ENCODE peak calls at places on chromosomes 4 and X, in five cellular contexts. W is aorta, A is stomach, K is sigmoid colon, L is mesendoderm. O is an unnamed sample.

GRCh38 chr4:132859929-132860328 is 289.2 kb upstream of the PCDH10 start:
- DNase-seq in W (no peak), A (no peak), K (no peak), L (no peak), O (no peak)

GRCh38 chrX:112642349-112642748 is 37.4 kb downstream of the LHFPL1 start:
- DNase-seq in W (no peak), A (peak; percentile 31), K (no peak), L (peak; percentile 72), O (no peak)

GRCh38 chr4:145535202-145535601 is 53.5 kb downstream of the SMAD1 start:
- DNase-seq in W (no peak), A (no peak), K (no peak), L (no peak), O (no peak)

GRCh38 chrX:40166582-40166981 is 68.8 kb upstream of the BCOR start:
- DNase-seq in W (no peak), A (no peak), K (no peak), L (peak; percentile 5), O (no peak)

GRCh38 chrX:9337056-9337455 is 127.8 kb upstream of the TBL1X start:
- DNase-seq in W (no peak), A (no peak), K (peak; percentile 74), L (no peak), O (no peak)

GRCh38 chrX:108426262-108426661 is 12.0 kb downstream of the COL4A6 start:
- DNase-seq in W (no peak), A (no peak), K (no peak), L (peak; percentile 79), O (no peak)

GRCh38 chr4:169341490-169341889 is 70.7 kb upstream of the SH3RF1 start:
- DNase-seq in W (no peak), A (no peak), K (no peak), L (no peak), O (no peak)

GRCh38 chrX:149312936-149313432 is 192.1 kb downstream of the IDS start:
- DNase-seq in W (no peak), A (no peak), K (no peak), L (no peak), O (no peak)

GRCh38 chrX:150227321-150227860 is 135.7 kb upstream of the MAMLD1 start:
- DNase-seq in W (no peak), A (no peak), K (no peak), L (no peak), O (no peak)

GRCh38 chr4:15754323-15754722 is 23.8 kb upstream of the CD38 start:
- DNase-seq in W (no peak), A (no peak), K (no peak), L (no peak), O (no peak)

GRCh38 chr4:108301583-108302256 is 133.0 kb upstream of the LEF1 start:
- DNase-seq in W (no peak), A (no peak), K (no peak), L (peak; percentile 42), O (no peak)

GRCh38 chrX:67613366-67613765 is 69.5 kb downstream of the AR start:
- DNase-seq in W (no peak), A (no peak), K (no peak), L (no peak), O (no peak)

GRCh38 chr4:121190389-121190788 is 26.3 kb upstream of the TNIP3 start:
- DNase-seq in W (no peak), A (no peak), K (no peak), L (no peak), O (no peak)

GRCh38 chrX:13119386-13119785 is 75.0 kb upstream of the FAM9C start:
- DNase-seq in W (no peak), A (no peak), K (no peak), L (no peak), O (no peak)

GRCh38 chr4:188127157-188127874 is 11.9 kb upstream of the TRIML1 start:
- DNase-seq in W (no peak), A (no peak), K (no peak), L (peak; percentile 57), O (no peak)

GRCh38 chr4:26763063-26763462 is 97.6 kb upstream of the STIM2 start:
- DNase-seq in W (no peak), A (no peak), K (no peak), L (no peak), O (no peak)

GRCh38 chr4:162700815-162701361 is 465.8 kb downstream of the NAF1 start:
- DNase-seq in W (no peak), A (no peak), K (no peak), L (no peak), O (no peak)

GRCh38 chrX:137166591-137166990 is 132.8 kb upstream of the GPR101 start:
- DNase-seq in W (no peak), A (peak; percentile 42), K (no peak), L (peak; percentile 34), O (no peak)

GRCh38 chr4:780730-781492 is 45.0 kb downstream of the CPLX1 start:
- DNase-seq in W (peak; percentile 69), A (no peak), K (no peak), L (no peak), O (no peak)

GRCh38 chr4:173488074-173488473 is 42.0 kb downstream of the HAND2 start:
- DNase-seq in W (no peak), A (no peak), K (no peak), L (no peak), O (no peak)

GRCh38 chrX:56233682-56234081 is 1.5 kb downstream of the KLF8 start:
- DNase-seq in W (peak; percentile 86), A (no peak), K (peak; percentile 84), L (peak; percentile 92), O (peak; percentile 79)

GRCh38 chrX:139932077-139932900 is 564 bp downstream of the ATP11C start:
- DNase-seq in W (peak; percentile 85), A (peak; percentile 43), K (peak; percentile 73), L (no peak), O (peak; percentile 76)

GRCh38 chrX:100647095-100647494 is 3.1 kb downstream of the SRPX2 start:
- DNase-seq in W (no peak), A (no peak), K (no peak), L (no peak), O (no peak)

GRCh38 chr4:38190717-38191178 is 230.6 kb downstream of the PTTG2 start:
- DNase-seq in W (peak; percentile 88), A (no peak), K (no peak), L (no peak), O (peak; percentile 86)

GRCh38 chr4:76703676-76704075 is 194.3 kb downstream of the SOWAHB start:
- DNase-seq in W (no peak), A (no peak), K (no peak), L (no peak), O (no peak)

GRCh38 chr4:26074672-26075071 is 160.7 kb downstream of the SMIM20 start:
- DNase-seq in W (no peak), A (no peak), K (no peak), L (peak; percentile 18), O (no peak)

GRCh38 chr4:156718226-156718625 is 253.4 kb downstream of the PDGFC start:
- DNase-seq in W (no peak), A (no peak), K (no peak), L (no peak), O (no peak)

GRCh38 chr4:36392916-36393315 is 111.5 kb downstream of the DTHD1 start:
- DNase-seq in W (no peak), A (no peak), K (no peak), L (no peak), O (no peak)

GRCh38 chr4:122481766-122482405 is 25.4 kb upstream of the IL2 start:
- DNase-seq in W (no peak), A (no peak), K (no peak), L (no peak), O (no peak)

GRCh38 chrX:139211568-139212182 is 318.9 kb upstream of the F9 start:
- DNase-seq in W (no peak), A (no peak), K (no peak), L (peak; percentile 85), O (no peak)

GRCh38 chr4:138522366-138522765 is 280.2 kb upstream of the SLC7A11 start:
- DNase-seq in W (no peak), A (no peak), K (no peak), L (peak; percentile 54), O (no peak)

GRCh38 chr4:3339566-3339965 is 46.7 kb downstream of the RGS12 start:
- DNase-seq in W (no peak), A (no peak), K (no peak), L (no peak), O (no peak)

GRCh38 chr4:3340038-3340702 is 47.3 kb downstream of the RGS12 start:
- DNase-seq in W (no peak), A (no peak), K (no peak), L (no peak), O (no peak)

GRCh38 chr4:3342182-3342854 is 49.5 kb downstream of the RGS12 start:
- DNase-seq in W (no peak), A (no peak), K (no peak), L (no peak), O (no peak)

GRCh38 chr4:3341760-3342159 is 48.9 kb downstream of the RGS12 start:
- DNase-seq in W (no peak), A (no peak), K (no peak), L (no peak), O (no peak)

DNA sequence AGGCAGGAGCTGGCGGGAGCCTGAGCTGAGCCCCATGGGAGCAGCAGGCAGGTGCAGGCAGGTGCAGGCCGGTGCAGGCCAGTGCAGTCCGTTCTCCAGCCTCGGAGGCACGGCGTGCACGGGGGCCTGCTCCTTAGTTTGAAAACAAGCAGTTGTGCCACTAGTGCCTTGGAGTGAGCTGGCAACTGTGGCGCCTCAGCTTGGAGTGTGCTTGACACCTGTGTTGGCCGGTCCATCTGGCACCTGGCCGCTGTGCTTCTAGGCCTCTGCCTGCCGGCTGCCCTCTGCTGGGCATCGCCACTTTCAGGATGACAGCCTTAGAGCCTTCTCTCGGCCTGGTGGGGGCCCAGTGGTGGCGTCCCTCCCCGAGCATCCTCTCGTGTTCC is 47.9 kb downstream of the RGS12 start:
- DNase-seq in W (no peak), A (peak; percentile 85), K (no peak), L (no peak), O (no peak)
- H3K27ac ChIP-seq in W (no peak overlapping the region), A (no peak overlapping the region), K (no peak overlapping the region), L (no peak overlapping the region), O (no peak overlapping the region)

GRCh38 chr4:110633358-110634319 is 10.8 kb upstream of the PITX2 start:
- DNase-seq in W (peak; percentile 70), A (no peak), K (no peak), L (peak; percentile 47), O (no peak)
- H3K4me3 ChIP-seq in W (no peak overlapping the region), A (no peak overlapping the region), K (no peak overlapping the region), L (no peak overlapping the region), O (peak overlapping the region; percentile 11)

GRCh38 chr4:112854420-112854819 is 195.0 kb upstream of the ANK2 start:
- DNase-seq in W (no peak), A (no peak), K (no peak), L (peak; percentile 87), O (no peak)
- H3K27ac ChIP-seq in W (no peak overlapping the region), A (no peak overlapping the region), K (peak overlapping the region; percentile 42), L (peak overlapping the region; percentile 0), O (no peak overlapping the region)

DNA sequence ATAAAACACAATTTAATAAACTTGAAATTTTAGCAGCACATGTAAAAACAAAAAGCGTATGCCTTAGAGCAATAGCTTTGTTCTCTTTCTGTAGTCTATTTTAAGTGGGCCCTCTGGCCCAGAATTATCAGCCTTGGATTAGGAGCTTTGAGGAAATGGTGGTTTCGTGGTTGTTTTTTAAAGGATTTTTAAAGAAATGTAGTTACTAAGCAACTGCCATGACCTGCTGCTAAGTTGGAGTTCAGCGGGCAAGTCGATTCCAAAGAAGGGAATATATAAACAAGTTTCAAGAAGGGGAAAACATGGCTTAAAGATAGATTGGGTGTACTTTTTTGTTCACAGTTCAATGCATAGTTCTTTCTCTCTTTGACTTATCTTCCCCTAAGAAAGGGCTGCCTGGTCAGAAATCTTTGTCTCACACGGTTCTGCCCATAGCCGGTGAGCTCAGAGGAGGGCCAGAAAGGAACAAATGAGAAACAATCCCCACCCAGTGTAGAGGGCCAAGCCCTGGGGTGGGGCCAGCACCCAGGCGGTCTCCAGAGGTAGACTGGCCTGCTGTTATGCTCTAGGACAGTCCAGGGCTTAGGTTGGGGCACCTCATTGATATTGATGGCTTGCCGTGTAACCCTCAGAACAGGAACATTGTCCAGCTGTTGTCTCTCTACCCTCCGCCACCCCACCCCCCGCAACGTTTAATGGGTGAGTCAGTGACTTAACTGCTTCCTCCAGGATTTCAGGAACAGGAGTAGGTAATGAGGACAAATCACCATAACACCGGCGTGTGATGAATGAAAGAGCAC is 32.5 kb downstream of the DLG3 start:
- DNase-seq in W (no peak), A (peak; percentile 39), K (peak; percentile 74), L (peak; percentile 59), O (no peak)
- H3K4me3 ChIP-seq in W (no peak overlapping the region), A (no peak overlapping the region), K (peak overlapping the region; percentile 13), L (no peak overlapping the region), O (peak overlapping the region; percentile 32)